ENCODE peak calls at places on chromosomes 3 and 15, in ten cellular contexts. H, X, Z, D, E, G, J, I, S and P are unnamed samples.
A peak's percentile ranks its signal among the peaks of the same experiment; 100 is the strongest.

GRCh38 chr3:45816544-45816943 is 20.2 kb upstream of the SLC6A20 start:
- DNase-seq in H (no peak), X (peak; percentile 14), Z (no peak), D (peak; percentile 97), E (no peak), G (no peak), J (no peak), I (no peak), S (no peak), P (peak; percentile 62)

GRCh38 chr15:38378162-38378560 is 75.8 kb upstream of the FAM98B start:
- DNase-seq in H (no peak), X (no peak), Z (no peak), D (no peak), E (no peak), G (no peak), J (no peak), I (no peak), S (no peak), P (peak; percentile 20)

GRCh38 chr3:41044526-41044925 is 154.8 kb upstream of the CTNNB1 start:
- DNase-seq in H (no peak), X (no peak), Z (no peak), D (peak; percentile 48), E (no peak), G (no peak), J (no peak), I (no peak), S (no peak), P (no peak)

GRCh38 chr3:87706176-87706575 is 352.6 kb downstream of the CGGBP1 start:
- DNase-seq in H (no peak), X (peak; percentile 13), Z (no peak), D (no peak), E (no peak), G (no peak), J (no peak), I (no peak), S (no peak), P (no peak)

GRCh38 chr3:55203486-55204010 is 275.7 kb upstream of the LRTM1 start:
- DNase-seq in H (no peak), X (no peak), Z (no peak), D (no peak), E (no peak), G (no peak), J (no peak), I (no peak), S (no peak), P (no peak)

GRCh38 chr3:186452517-186452916 is 90.5 kb upstream of the DGKG start:
- DNase-seq in H (no peak), X (peak; percentile 95), Z (peak; percentile 80), D (no peak), E (no peak), G (peak; percentile 91), J (no peak), I (no peak), S (peak; percentile 20), P (no peak)

GRCh38 chr3:79724206-79724605 is 43.6 kb downstream of the ROBO1 start:
- DNase-seq in H (no peak), X (no peak), Z (no peak), D (no peak), E (no peak), G (no peak), J (no peak), I (no peak), S (peak; percentile 34), P (no peak)

GRCh38 chr3:64473476-64473875 is 214.3 kb downstream of the ADAMTS9 start:
- DNase-seq in H (no peak), X (no peak), Z (no peak), D (no peak), E (no peak), G (no peak), J (no peak), I (no peak), S (no peak), P (no peak)

GRCh38 chr3:4309476-4310121 is 6.4 kb downstream of the SETMAR start:
- DNase-seq in H (no peak), X (no peak), Z (no peak), D (no peak), E (no peak), G (no peak), J (no peak), I (no peak), S (no peak), P (no peak)

GRCh38 chr3:72162649-72163184 is 377.8 kb upstream of the PROK2 start:
- DNase-seq in H (no peak), X (no peak), Z (no peak), D (no peak), E (no peak), G (no peak), J (no peak), I (no peak), S (no peak), P (no peak)

GRCh38 chr3:194322701-194323174 is 28.4 kb downstream of the CPN2 start:
- DNase-seq in H (no peak), X (peak; percentile 98), Z (peak; percentile 67), D (no peak), E (no peak), G (peak; percentile 87), J (no peak), I (peak; percentile 21), S (no peak), P (no peak)

GRCh38 chr3:148955544-148956346 is 35.6 kb upstream of the GYG1 start:
- DNase-seq in H (no peak), X (peak; percentile 66), Z (peak; percentile 68), D (peak; percentile 38), E (peak; percentile 48), G (peak; percentile 82), J (no peak), I (no peak), S (peak; percentile 55), P (peak; percentile 88)